ENCODE peak calls at places on chromosomes 4 and X, in eight cellular contexts. W, V, A, U, T, O, E and R are unnamed samples. For H3K4me1 and H3K36me3, the result is how much of the 10 kb centered on the place peaks cover.

GRCh38 chrX:154734101-154734781 is 16.6 kb downstream of the GAB3 start:
- DNase-seq in O (peak), U (peak), E (no peak), A (peak), T (no peak), W (no peak), V (no peak), R (peak)

GRCh38 chr4:185023471-185023870 is 5.2 kb downstream of the HELT start:
- DNase-seq in W (no peak), U (no peak), E (no peak), T (no peak), O (no peak), A (no peak), V (no peak), R (no peak)

GRCh38 chr4:42618018-42618417 is 38.9 kb downstream of the ATP8A1 start:
- DNase-seq in O (no peak), T (no peak), V (peak), U (no peak), W (no peak), A (no peak), E (no peak), R (no peak)

GRCh38 chrX:8783100-8784098 is 17.8 kb downstream of the FAM9A start:
- DNase-seq in A (no peak), W (no peak), T (peak), V (no peak), U (no peak), E (no peak), O (peak), R (peak)

GRCh38 chr4:16120720-16121119 is 36.9 kb upstream of the PROM1 start:
- DNase-seq in W (no peak), U (no peak), T (no peak), O (no peak), E (no peak), V (no peak), A (no peak), R (no peak)

GRCh38 chr4:85127653-85128052 is 161.2 kb upstream of the WDFY3 start:
- DNase-seq in W (no peak), U (no peak), T (no peak), V (peak), E (no peak), A (no peak), O (peak), R (peak)

GRCh38 chr4:70601422-70602039 is 9.5 kb downstream of the AMBN start:
- DNase-seq in O (peak), E (no peak), T (peak), V (peak), A (no peak), W (peak), U (peak), R (peak)

GRCh38 chr4:152229782-152230289 is 306.1 kb downstream of the FBXW7 start:
- DNase-seq in O (no peak), T (no peak), A (no peak), U (no peak), V (no peak), W (no peak), E (no peak), R (no peak)

GRCh38 chrX:40008841-40009461 is 88.8 kb downstream of the BCOR start:
- DNase-seq in V (peak), A (no peak), W (peak), T (no peak), U (peak), O (peak), E (peak), R (peak)

GRCh38 chrX:134548257-134548732 is 88.3 kb downstream of the HPRT1 start:
- DNase-seq in V (no peak), T (no peak), U (no peak), E (no peak), O (no peak), A (no peak), W (no peak), R (no peak)
- H3K4me1 ChIP-seq in V (under half), T (under half), U (under half), E (under half), O (under half), A (under half), W (under half), R (under half)

GRCh38 chr4:173332963-173333657 is 1.0 kb downstream of the HMGB2 start:
- DNase-seq in V (no peak), W (no peak), A (no peak), T (peak), O (peak), E (no peak), U (no peak), R (no peak)
- H3K36me3 ChIP-seq in V (under half), W (under half), A (under half), T (under half), O (under half), E (under half), U (under half), R (under half)

DNA sequence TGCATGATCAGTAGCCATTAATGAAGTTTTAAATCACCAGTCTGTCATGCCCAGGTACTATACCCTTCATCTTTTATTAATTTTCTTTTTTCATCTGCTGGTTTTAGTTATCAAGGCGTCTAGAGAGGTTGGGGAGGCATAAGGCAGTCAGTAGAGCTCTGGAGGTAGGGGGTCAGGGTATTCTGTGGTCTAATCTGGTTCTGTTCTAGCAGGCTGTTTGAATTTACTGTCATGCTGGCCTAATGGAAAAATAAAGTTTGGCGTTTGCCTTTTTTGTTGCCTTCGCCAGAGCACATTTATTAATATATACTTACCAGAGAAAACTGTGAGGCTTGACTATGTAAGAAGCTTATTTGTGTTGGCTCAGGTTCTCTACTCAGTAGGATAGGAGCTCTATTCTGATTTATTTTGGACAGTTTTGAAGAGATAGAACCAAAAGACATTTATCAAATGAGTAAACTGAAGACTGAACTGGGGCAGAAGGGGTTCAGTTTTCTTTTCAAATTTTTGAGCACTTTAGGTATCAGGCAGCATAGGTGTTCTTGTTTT is 46.9 kb downstream of the TMEM131L start:
- DNase-seq in T (no peak), O (peak), E (no peak), U (no peak), A (no peak), V (no peak), W (no peak), R (no peak)
- H3K4me1 ChIP-seq in T (under half), O (under half), E (under half), U (under half), A (under half), V (under half), W (under half), R (under half)

GRCh38 chr4:48031802-48032525 is 15.4 kb downstream of the NIPAL1 start:
- DNase-seq in E (no peak), A (no peak), O (peak), V (peak), T (no peak), U (no peak), W (no peak), R (no peak)

GRCh38 chr4:48028654-48029053 is 12.1 kb downstream of the NIPAL1 start:
- DNase-seq in U (no peak), W (no peak), A (no peak), T (no peak), O (no peak), E (no peak), V (no peak), R (no peak)

GRCh38 chr4:48032721-48033120 is 16.1 kb downstream of the NIPAL1 start:
- DNase-seq in E (no peak), O (peak), U (no peak), W (no peak), V (no peak), A (no peak), T (no peak), R (no peak)

GRCh38 chr4:48027653-48028052 is 11.1 kb downstream of the NIPAL1 start:
- DNase-seq in O (no peak), T (no peak), V (no peak), A (no peak), U (no peak), E (no peak), W (no peak), R (no peak)

DNA sequence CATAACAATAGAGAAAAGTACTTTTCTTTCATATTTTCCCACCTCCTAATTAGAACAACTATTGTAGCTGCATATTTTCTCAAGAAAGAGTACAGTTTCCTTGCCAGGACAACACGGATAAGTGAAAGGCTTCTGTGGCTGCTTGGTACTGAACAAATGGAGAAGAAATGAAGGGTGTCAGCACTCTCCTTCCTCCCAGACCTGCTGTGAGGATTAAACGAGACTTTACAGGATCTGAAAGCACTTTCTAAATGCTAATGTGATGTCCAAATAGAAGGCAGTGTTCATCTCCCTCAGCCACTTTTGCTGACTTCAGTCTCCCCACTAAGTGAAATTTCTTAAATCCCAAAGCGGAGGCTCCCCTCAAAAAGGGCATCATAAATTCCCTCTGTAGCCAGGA is 13.9 kb downstream of the NIPAL1 start:
- DNase-seq in U (no peak), O (no peak), A (no peak), T (no peak), W (no peak), E (no peak), V (no peak), R (no peak)
- H3K36me3 ChIP-seq in U (under half), O (under half), A (under half), T (under half), W (under half), E (under half), V (under half), R (under half)